ENCODE peak calls at places on chromosome 19, in seven cellular contexts. One of them, this sample, is unnamed. For H3K4me1, the result is how much of the 10 kb centered on the place peaks cover.

GRCh38 chr19:46404884-46405658 is 8.3 kb downstream of the CCDC8 start:
- DNase-seq in hepatocyte: peak
- DNase-seq in heart right ventricle: no peak
- DNase-seq in colonic mucosa: no peak
- DNase-seq in cardiac muscle cell: peak
- DNase-seq in left ventricle myocardium inferior: no peak
- DNase-seq in lung: no peak
- DNase-seq in this sample: peak

GRCh38 chr19:2507109-2507508 is 31.2 kb downstream of the GADD45B start:
- DNase-seq in hepatocyte: peak
- DNase-seq in heart right ventricle: no peak
- DNase-seq in colonic mucosa: peak
- DNase-seq in cardiac muscle cell: no peak
- DNase-seq in left ventricle myocardium inferior: no peak
- DNase-seq in lung: peak
- DNase-seq in this sample: peak

GRCh38 chr19:48154003-48154402 is 16.1 kb downstream of the LIG1 start:
- DNase-seq in hepatocyte: no peak
- DNase-seq in heart right ventricle: no peak
- DNase-seq in colonic mucosa: no peak
- DNase-seq in cardiac muscle cell: no peak
- DNase-seq in left ventricle myocardium inferior: no peak
- DNase-seq in lung: no peak
- DNase-seq in this sample: no peak

GRCh38 chr19:13790354-13790753 is 4.9 kb upstream of the ZSWIM4 start:
- DNase-seq in hepatocyte: no peak
- DNase-seq in heart right ventricle: no peak
- DNase-seq in colonic mucosa: no peak
- DNase-seq in cardiac muscle cell: no peak
- DNase-seq in left ventricle myocardium inferior: no peak
- DNase-seq in lung: no peak
- DNase-seq in this sample: no peak

GRCh38 chr19:44812142-44812718 is 3.3 kb downstream of the BCAM start:
- DNase-seq in hepatocyte: no peak
- DNase-seq in heart right ventricle: no peak
- DNase-seq in colonic mucosa: no peak
- DNase-seq in cardiac muscle cell: no peak
- DNase-seq in left ventricle myocardium inferior: no peak
- DNase-seq in lung: no peak
- DNase-seq in this sample: no peak

GRCh38 chr19:50712833-50713232 is 6.8 kb downstream of the SHANK1 start:
- DNase-seq in hepatocyte: no peak
- DNase-seq in heart right ventricle: no peak
- DNase-seq in colonic mucosa: no peak
- DNase-seq in cardiac muscle cell: no peak
- DNase-seq in left ventricle myocardium inferior: no peak
- DNase-seq in lung: no peak
- DNase-seq in this sample: no peak

GRCh38 chr19:49971991-49972401 is 11.0 kb upstream of the SIGLEC11 start:
- DNase-seq in hepatocyte: no peak
- DNase-seq in heart right ventricle: no peak
- DNase-seq in colonic mucosa: no peak
- DNase-seq in cardiac muscle cell: peak
- DNase-seq in left ventricle myocardium inferior: no peak
- DNase-seq in lung: no peak
- DNase-seq in this sample: no peak

GRCh38 chr19:10120538-10121198 is 969 bp upstream of the EIF3G start:
- DNase-seq in hepatocyte: no peak
- DNase-seq in heart right ventricle: no peak
- DNase-seq in colonic mucosa: no peak
- DNase-seq in cardiac muscle cell: no peak
- DNase-seq in left ventricle myocardium inferior: no peak
- DNase-seq in lung: no peak
- DNase-seq in this sample: no peak

GRCh38 chr19:57537953-57538547 is 10.9 kb downstream of the ZNF549 start:
- DNase-seq in hepatocyte: no peak
- DNase-seq in heart right ventricle: no peak
- DNase-seq in colonic mucosa: no peak
- DNase-seq in cardiac muscle cell: no peak
- DNase-seq in left ventricle myocardium inferior: no peak
- DNase-seq in lung: no peak
- DNase-seq in this sample: no peak

GRCh38 chr19:39501340-39501739 is 2.6 kb downstream of the DLL3 start:
- DNase-seq in hepatocyte: no peak
- DNase-seq in heart right ventricle: no peak
- DNase-seq in colonic mucosa: no peak
- DNase-seq in cardiac muscle cell: no peak
- DNase-seq in left ventricle myocardium inferior: no peak
- DNase-seq in lung: no peak
- DNase-seq in this sample: no peak

GRCh38 chr19:892243-892996 is 567 bp downstream of the MED16 start:
- DNase-seq in hepatocyte: no peak
- DNase-seq in heart right ventricle: no peak
- DNase-seq in colonic mucosa: no peak
- DNase-seq in cardiac muscle cell: no peak
- DNase-seq in left ventricle myocardium inferior: no peak
- DNase-seq in lung: no peak
- DNase-seq in this sample: no peak

DNA sequence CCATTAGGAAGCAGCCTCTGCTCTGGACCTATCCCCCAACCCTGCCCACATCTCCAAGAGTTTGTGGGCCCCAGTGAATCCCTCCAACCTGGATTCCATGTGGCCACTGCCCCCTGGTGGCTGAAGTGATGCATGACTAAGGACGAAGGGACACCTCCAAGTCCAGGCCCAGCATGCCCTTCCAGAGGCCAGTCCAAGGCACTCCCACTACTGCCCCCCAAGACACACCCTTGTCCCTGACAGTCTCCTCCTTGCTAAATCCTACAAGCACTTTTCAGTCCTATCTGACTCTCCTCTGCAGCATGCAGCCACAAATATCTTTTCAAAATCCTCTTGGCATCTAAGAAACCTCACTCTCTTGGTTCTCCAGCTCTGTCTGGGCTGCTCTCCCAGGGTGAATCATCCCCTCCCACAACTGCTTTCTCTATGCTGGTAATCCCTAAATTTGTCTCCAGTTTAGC is 33.0 kb downstream of the DEDD2 start:
- DNase-seq in hepatocyte: peak
- DNase-seq in heart right ventricle: peak
- DNase-seq in colonic mucosa: peak
- DNase-seq in cardiac muscle cell: peak
- DNase-seq in left ventricle myocardium inferior: peak
- DNase-seq in lung: peak
- DNase-seq in this sample: peak
- TF ChIP-seq CTCF in hepatocyte: peak
- TF ChIP-seq CTCF in heart right ventricle: peak
- TF ChIP-seq CTCF in colonic mucosa: peak
- TF ChIP-seq CTCF in cardiac muscle cell: peak
- TF ChIP-seq CTCF in left ventricle myocardium inferior: peak
- TF ChIP-seq CTCF in lung: peak
- TF ChIP-seq CTCF in this sample: peak

GRCh38 chr19:54461201-54462071 is 2.1 kb downstream of the LENG9 start:
- DNase-seq in hepatocyte: no peak
- DNase-seq in heart right ventricle: no peak
- DNase-seq in colonic mucosa: peak
- DNase-seq in cardiac muscle cell: no peak
- DNase-seq in left ventricle myocardium inferior: no peak
- DNase-seq in lung: no peak
- DNase-seq in this sample: no peak
- H3K4me1 ChIP-seq in hepatocyte: under half
- H3K4me1 ChIP-seq in heart right ventricle: half or more
- H3K4me1 ChIP-seq in colonic mucosa: under half
- H3K4me1 ChIP-seq in cardiac muscle cell: under half
- H3K4me1 ChIP-seq in left ventricle myocardium inferior: half or more
- H3K4me1 ChIP-seq in lung: under half
- H3K4me1 ChIP-seq in this sample: under half

DNA sequence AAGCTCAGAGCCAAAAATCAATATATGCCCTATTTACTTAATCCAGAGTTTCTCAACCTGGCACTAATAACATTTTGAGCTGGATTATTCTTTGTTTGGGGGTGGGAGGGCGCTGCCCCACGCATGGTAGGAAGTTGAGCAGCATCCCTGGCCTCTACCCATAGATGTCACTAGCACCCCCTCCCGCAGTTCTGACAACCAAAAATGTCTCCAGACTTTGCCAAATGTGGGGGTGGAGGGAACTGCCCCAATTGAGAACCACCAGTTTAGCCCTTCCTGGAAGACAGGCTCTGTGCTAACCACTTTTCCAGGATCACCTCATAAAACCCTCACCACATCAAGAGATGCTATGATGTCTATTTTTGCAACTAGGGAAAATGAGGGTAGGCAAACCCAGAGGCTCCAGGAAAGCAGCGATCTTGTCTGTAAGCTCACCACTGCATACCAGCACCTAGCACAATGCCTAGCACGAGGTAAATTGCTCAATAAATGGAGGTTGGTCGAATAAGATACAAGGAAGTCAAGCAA is 1.1 kb downstream of the TRIR start:
- DNase-seq in hepatocyte: peak
- DNase-seq in heart right ventricle: no peak
- DNase-seq in colonic mucosa: peak
- DNase-seq in cardiac muscle cell: no peak
- DNase-seq in left ventricle myocardium inferior: no peak
- DNase-seq in lung: no peak
- DNase-seq in this sample: peak
- TF ChIP-seq CTCF in hepatocyte: peak
- TF ChIP-seq CTCF in heart right ventricle: no peak
- TF ChIP-seq CTCF in colonic mucosa: peak
- TF ChIP-seq CTCF in cardiac muscle cell: peak
- TF ChIP-seq CTCF in left ventricle myocardium inferior: no peak
- TF ChIP-seq CTCF in lung: no peak
- TF ChIP-seq CTCF in this sample: peak

GRCh38 chr19:17948474-17948966 is 15.7 kb downstream of the CCDC124 start:
- DNase-seq in hepatocyte: no peak
- DNase-seq in heart right ventricle: peak
- DNase-seq in colonic mucosa: no peak
- DNase-seq in cardiac muscle cell: no peak
- DNase-seq in left ventricle myocardium inferior: no peak
- DNase-seq in lung: no peak
- DNase-seq in this sample: no peak

GRCh38 chr19:17949956-17950309 is 17.0 kb upstream of the KCNN1 start:
- DNase-seq in hepatocyte: no peak
- DNase-seq in heart right ventricle: no peak
- DNase-seq in colonic mucosa: no peak
- DNase-seq in cardiac muscle cell: no peak
- DNase-seq in left ventricle myocardium inferior: no peak
- DNase-seq in lung: no peak
- DNase-seq in this sample: no peak

GRCh38 chr19:17947815-17948473 is 15.1 kb downstream of the CCDC124 start:
- DNase-seq in hepatocyte: peak
- DNase-seq in heart right ventricle: peak
- DNase-seq in colonic mucosa: peak
- DNase-seq in cardiac muscle cell: peak
- DNase-seq in left ventricle myocardium inferior: peak
- DNase-seq in lung: peak
- DNase-seq in this sample: peak

GRCh38 chr19:17950310-17951150 is 16.4 kb upstream of the KCNN1 start:
- DNase-seq in hepatocyte: no peak
- DNase-seq in heart right ventricle: no peak
- DNase-seq in colonic mucosa: no peak
- DNase-seq in cardiac muscle cell: peak
- DNase-seq in left ventricle myocardium inferior: peak
- DNase-seq in lung: no peak
- DNase-seq in this sample: no peak

DNA sequence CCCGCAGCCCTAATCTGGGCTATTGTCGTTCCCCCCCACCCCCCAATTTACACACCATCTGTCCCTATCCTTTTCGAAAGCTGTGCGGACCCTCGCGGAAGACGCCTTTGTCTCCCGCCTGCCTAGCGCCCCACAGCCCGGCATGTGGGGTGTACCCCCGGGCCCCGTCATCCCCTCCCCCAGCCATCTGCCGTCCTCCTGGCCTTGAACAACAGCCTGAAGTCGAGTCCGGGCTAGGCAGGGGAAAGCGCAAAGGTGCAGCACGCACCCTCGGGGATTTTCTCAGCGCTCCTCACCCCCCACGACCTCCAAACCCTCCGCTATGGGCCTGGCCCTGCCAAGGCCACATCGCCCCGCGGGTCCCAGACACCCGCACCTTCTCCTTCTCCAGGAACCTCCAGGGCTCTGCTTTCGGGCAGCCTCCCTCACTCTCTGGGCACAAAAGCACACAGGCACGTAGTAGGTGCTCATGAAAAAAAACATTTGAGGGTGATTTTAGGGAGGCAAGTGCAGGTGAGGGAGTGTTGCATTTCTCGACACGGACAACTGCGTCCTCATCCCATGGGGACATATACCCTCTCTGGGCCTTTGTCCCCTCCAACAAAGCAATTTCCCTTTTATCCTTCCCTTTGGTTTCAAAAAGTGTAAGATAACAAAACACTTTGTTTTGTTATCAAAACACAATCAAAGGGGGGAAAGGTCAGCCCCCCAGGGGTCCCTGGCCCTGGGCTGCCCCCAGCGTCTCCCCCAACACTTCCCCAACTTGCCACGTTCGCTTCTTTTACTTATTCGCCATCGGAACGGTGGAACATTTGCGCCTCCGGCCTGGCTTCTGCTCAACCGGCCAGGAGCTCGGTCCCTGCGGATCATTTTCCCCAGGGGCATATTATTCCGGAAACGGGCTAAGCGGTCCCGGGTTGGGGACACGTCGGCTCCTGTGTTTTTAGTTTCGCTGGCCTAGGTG is 16.4 kb downstream of the CCDC124 start:
- DNase-seq in hepatocyte: no peak
- DNase-seq in heart right ventricle: no peak
- DNase-seq in colonic mucosa: no peak
- DNase-seq in cardiac muscle cell: no peak
- DNase-seq in left ventricle myocardium inferior: no peak
- DNase-seq in lung: no peak
- DNase-seq in this sample: no peak
- H3K4me1 ChIP-seq in hepatocyte: under half
- H3K4me1 ChIP-seq in heart right ventricle: under half
- H3K4me1 ChIP-seq in colonic mucosa: under half
- H3K4me1 ChIP-seq in cardiac muscle cell: under half
- H3K4me1 ChIP-seq in left ventricle myocardium inferior: half or more
- H3K4me1 ChIP-seq in lung: under half
- H3K4me1 ChIP-seq in this sample: under half

GRCh38 chr19:6476155-6476895 is 5.3 kb downstream of the DENND1C start:
- DNase-seq in hepatocyte: peak
- DNase-seq in heart right ventricle: no peak
- DNase-seq in colonic mucosa: peak
- DNase-seq in cardiac muscle cell: peak
- DNase-seq in left ventricle myocardium inferior: peak
- DNase-seq in lung: peak
- DNase-seq in this sample: peak
- TF ChIP-seq CTCF in hepatocyte: no peak
- TF ChIP-seq CTCF in heart right ventricle: no peak
- TF ChIP-seq CTCF in colonic mucosa: no peak
- TF ChIP-seq CTCF in cardiac muscle cell: no peak
- TF ChIP-seq CTCF in left ventricle myocardium inferior: no peak
- TF ChIP-seq CTCF in lung: no peak
- TF ChIP-seq CTCF in this sample: no peak

DNA sequence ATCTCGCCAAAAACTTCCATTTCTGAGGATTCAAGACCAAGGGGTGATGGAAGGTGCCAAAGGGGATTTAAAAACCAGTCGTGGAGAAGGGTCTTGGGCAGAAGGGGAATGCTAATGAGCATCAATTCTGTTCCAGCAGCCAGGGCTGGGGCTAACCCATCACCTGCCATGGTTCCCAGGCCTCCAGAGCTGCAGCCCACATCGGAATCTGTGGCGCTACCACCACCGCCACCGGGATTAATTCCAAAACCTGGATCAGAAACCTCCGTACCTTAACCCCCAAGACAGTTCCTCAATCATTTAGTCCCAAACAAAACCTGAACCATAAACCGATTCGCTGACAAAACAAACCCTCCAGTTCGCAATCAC is 591 bp downstream of the ZNF615 start:
- DNase-seq in hepatocyte: peak
- DNase-seq in heart right ventricle: no peak
- DNase-seq in colonic mucosa: no peak
- DNase-seq in cardiac muscle cell: peak
- DNase-seq in left ventricle myocardium inferior: no peak
- DNase-seq in lung: no peak
- DNase-seq in this sample: no peak
- H3K4me1 ChIP-seq in hepatocyte: under half
- H3K4me1 ChIP-seq in heart right ventricle: under half
- H3K4me1 ChIP-seq in colonic mucosa: under half
- H3K4me1 ChIP-seq in cardiac muscle cell: under half
- H3K4me1 ChIP-seq in left ventricle myocardium inferior: under half
- H3K4me1 ChIP-seq in lung: under half
- H3K4me1 ChIP-seq in this sample: under half